ENCODE peak calls at places on chromosome 11, in eight cellular contexts. E is GM23338; I is CD8-positive, alpha-beta T cell; Y is body of pancreas; N is mammary epithelial cell; S is neural progenitor cell; V is AG04450; G is fibroblast of lung. H is an unnamed sample.

GRCh38 chr11:127564803-127565202 is 564.2 kb upstream of the KIRREL3 start:
- DNase-seq in E (no peak), I (no peak), Y (no peak), N (peak), S (no peak), V (no peak), G (peak), H (no peak)

GRCh38 chr11:86214710-86215109 is 29.8 kb upstream of the EED start:
- DNase-seq in E (no peak), I (no peak), Y (no peak), N (peak), S (no peak), V (no peak), G (no peak), H (peak)

GRCh38 chr11:67997460-67997921 is 6.4 kb downstream of the UNC93B1 start:
- DNase-seq in E (peak), I (no peak), Y (no peak), N (no peak), S (no peak), V (no peak), G (no peak), H (no peak)

GRCh38 chr11:103294516-103294915 is 185.3 kb downstream of the DYNC2H1 start:
- DNase-seq in E (no peak), I (no peak), Y (no peak), N (peak), S (no peak), V (no peak), G (no peak), H (no peak)

GRCh38 chr11:71436861-71437260 is 11.3 kb downstream of the DHCR7 start:
- DNase-seq in E (no peak), I (no peak), Y (no peak), N (no peak), S (no peak), V (no peak), G (no peak), H (no peak)

GRCh38 chr11:63670738-63671321 is 346 bp downstream of the ATL3 start:
- DNase-seq in E (peak), I (peak), Y (peak), N (peak), S (peak), V (no peak), G (peak), H (no peak)

GRCh38 chr11:3166268-3167142 is 1.4 kb upstream of the OSBPL5 start:
- DNase-seq in E (no peak), I (no peak), Y (peak), N (no peak), S (peak), V (no peak), G (no peak), H (no peak)

GRCh38 chr11:93822359-93822758 is 28.1 kb downstream of the VSTM5 start:
- DNase-seq in E (no peak), I (no peak), Y (no peak), N (peak), S (no peak), V (no peak), G (no peak), H (no peak)

GRCh38 chr11:80929406-80929805 is 1488.6 kb upstream of the TENM4 start:
- DNase-seq in E (no peak), I (no peak), Y (no peak), N (no peak), S (no peak), V (no peak), G (no peak), H (no peak)

GRCh38 chr11:12950681-12951080 is 58.4 kb upstream of the RASSF10 start:
- DNase-seq in E (no peak), I (no peak), Y (no peak), N (no peak), S (no peak), V (no peak), G (no peak), H (no peak)

GRCh38 chr11:68002943-68003845 is 703 bp downstream of the UNC93B1 start:
- DNase-seq in E (peak), I (peak), Y (peak), N (peak), S (peak), V (no peak), G (no peak), H (no peak)

GRCh38 chr11:132576706-132577105 is 955.6 kb downstream of the OPCML start:
- DNase-seq in E (peak), I (no peak), Y (no peak), N (peak), S (peak), V (peak), G (peak), H (no peak)

GRCh38 chr11:70647188-70648166 is 249.1 kb downstream of the CTTN start:
- DNase-seq in E (peak), I (no peak), Y (no peak), N (no peak), S (no peak), V (no peak), G (no peak), H (no peak)

GRCh38 chr11:11512929-11513328 is 108.9 kb downstream of the GALNT18 start:
- DNase-seq in E (no peak), I (no peak), Y (no peak), N (no peak), S (no peak), V (no peak), G (no peak), H (no peak)

GRCh38 chr11:74870485-74870884 is 78.4 kb downstream of the XRRA1 start:
- DNase-seq in E (peak), I (no peak), Y (no peak), N (peak), S (peak), V (peak), G (peak), H (no peak)

GRCh38 chr11:78742430-78742829 is 167.8 kb upstream of the NARS2 start:
- DNase-seq in E (no peak), I (no peak), Y (peak), N (peak), S (no peak), V (no peak), G (peak), H (no peak)

GRCh38 chr11:82174610-82175009 is 559.1 kb downstream of the FAM181B start:
- DNase-seq in E (peak), I (no peak), Y (no peak), N (no peak), S (peak), V (no peak), G (no peak), H (no peak)
- TF ChIP-seq CTCF in E (peak), I (no peak), Y (no peak), N (peak), S (peak), V (peak), G (no peak), H (peak)

DNA sequence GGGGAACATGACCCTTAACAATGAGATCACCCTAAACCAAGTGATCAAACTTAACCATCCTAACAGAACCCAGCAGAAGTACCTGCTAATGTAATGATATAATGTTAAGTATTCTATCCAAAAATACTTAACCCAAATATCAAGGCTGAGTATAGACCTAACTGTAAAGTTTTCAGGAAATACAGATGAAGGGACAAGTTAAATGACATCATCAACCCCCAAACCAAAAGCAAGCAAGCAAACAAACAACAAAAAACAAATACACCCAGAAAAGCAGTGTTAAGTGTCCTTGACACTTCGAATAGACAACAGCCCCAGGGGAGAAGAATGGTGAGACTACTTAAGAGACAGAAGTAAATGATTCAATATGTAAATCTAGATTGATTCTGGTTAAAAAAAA is 2.7 kb downstream of the CSTF3 start:
- DNase-seq in E (no peak), I (no peak), Y (no peak), N (no peak), S (no peak), V (no peak), G (no peak), H (no peak)
- H3K4me3 ChIP-seq in E (peak), I (no peak), Y (no peak), N (peak), S (peak), V (peak), G (peak), H (no peak)

DNA sequence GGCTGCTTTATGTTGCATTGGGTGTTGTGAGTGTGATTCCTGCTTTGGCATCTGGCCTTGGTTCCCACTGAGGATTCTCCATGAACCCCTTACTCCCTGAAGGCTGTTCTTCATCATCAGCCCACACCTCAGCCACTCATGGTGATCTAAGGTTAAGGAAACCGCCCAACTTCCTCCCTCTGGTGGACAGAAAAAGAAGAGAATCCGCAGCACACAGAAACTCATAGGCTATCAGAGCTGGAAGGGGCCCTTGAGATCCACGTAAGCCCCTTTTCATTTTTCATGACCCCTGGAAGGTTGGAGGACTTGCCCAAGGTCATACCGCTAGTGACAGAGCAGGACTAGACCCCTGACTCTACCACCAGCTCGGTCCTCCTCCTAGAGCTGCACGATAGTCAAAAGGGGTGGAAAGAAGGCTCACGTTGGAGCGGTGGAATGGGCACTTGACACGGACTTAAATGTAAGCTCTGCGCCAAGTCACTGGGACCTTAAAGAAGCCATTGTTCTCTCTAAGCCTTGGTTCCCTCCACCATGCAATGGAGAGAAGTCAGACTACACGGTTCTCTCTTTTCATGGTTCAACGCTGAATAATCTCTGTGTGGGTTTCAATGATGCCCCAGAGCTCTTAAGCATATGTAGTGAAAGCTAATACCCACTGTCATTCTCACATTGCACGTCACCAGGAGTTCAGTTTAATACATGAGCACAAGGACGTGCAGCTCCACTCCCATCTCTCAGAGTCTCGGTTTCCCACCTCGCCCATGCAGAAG is 83.6 kb upstream of the CRTAM start:
- DNase-seq in E (peak), I (peak), Y (no peak), N (no peak), S (peak), V (no peak), G (no peak), H (no peak)
- TF ChIP-seq CTCF in E (peak), I (peak), Y (peak), N (peak), S (peak), V (peak), G (peak), H (peak)

GRCh38 chr11:32830413-32830738 is 649 bp downstream of the PRRG4 start:
- DNase-seq in E (peak), I (no peak), Y (peak), N (peak), S (no peak), V (no peak), G (no peak), H (no peak)
- H3K4me3 ChIP-seq in E (peak), I (no peak), Y (peak), N (peak), S (peak), V (no peak), G (peak), H (peak)

GRCh38 chr11:95915051-95915450 is 8.9 kb downstream of the MTMR2 start:
- DNase-seq in E (no peak), I (no peak), Y (no peak), N (no peak), S (no peak), V (no peak), G (peak), H (no peak)
- TF ChIP-seq CTCF in E (no peak), I (no peak), Y (no peak), N (no peak), S (no peak), V (no peak), G (no peak), H (no peak)

GRCh38 chr11:34242037-34242625 is 115.7 kb downstream of the ABTB2 start:
- DNase-seq in E (no peak), I (no peak), Y (no peak), N (peak), S (no peak), V (no peak), G (peak), H (no peak)

GRCh38 chr11:34249439-34250073 is 108.3 kb downstream of the ABTB2 start:
- DNase-seq in E (no peak), I (no peak), Y (no peak), N (no peak), S (no peak), V (no peak), G (no peak), H (no peak)

GRCh38 chr11:34243620-34244493 is 114.0 kb downstream of the ABTB2 start:
- DNase-seq in E (no peak), I (no peak), Y (peak), N (peak), S (no peak), V (no peak), G (peak), H (peak)

GRCh38 chr11:34240150-34240494 is 117.7 kb downstream of the ABTB2 start:
- DNase-seq in E (no peak), I (no peak), Y (no peak), N (no peak), S (no peak), V (no peak), G (peak), H (no peak)

DNA sequence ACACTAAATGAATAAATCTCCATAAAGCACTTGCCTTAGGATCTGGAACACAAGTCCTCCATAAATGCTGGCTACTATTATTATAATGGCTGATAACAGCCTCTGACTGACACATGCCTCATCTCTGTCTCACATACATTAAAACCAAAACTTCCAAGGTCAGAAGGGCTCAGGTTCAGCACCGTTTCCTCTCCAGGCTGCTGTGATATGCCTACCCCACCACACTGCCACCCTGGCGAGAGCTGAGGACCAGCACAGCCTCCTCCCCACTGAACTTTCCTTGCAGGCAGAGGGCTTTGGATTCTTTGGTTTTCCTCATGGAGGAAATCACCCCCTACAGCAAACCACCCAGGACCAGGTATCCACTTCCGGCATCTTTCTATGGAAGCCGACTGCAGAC is 112.8 kb downstream of the ABTB2 start:
- DNase-seq in E (no peak), I (no peak), Y (no peak), N (no peak), S (no peak), V (no peak), G (no peak), H (no peak)
- H3K4me3 ChIP-seq in E (no peak), I (no peak), Y (no peak), N (no peak), S (no peak), V (no peak), G (no peak), H (no peak)

DNA sequence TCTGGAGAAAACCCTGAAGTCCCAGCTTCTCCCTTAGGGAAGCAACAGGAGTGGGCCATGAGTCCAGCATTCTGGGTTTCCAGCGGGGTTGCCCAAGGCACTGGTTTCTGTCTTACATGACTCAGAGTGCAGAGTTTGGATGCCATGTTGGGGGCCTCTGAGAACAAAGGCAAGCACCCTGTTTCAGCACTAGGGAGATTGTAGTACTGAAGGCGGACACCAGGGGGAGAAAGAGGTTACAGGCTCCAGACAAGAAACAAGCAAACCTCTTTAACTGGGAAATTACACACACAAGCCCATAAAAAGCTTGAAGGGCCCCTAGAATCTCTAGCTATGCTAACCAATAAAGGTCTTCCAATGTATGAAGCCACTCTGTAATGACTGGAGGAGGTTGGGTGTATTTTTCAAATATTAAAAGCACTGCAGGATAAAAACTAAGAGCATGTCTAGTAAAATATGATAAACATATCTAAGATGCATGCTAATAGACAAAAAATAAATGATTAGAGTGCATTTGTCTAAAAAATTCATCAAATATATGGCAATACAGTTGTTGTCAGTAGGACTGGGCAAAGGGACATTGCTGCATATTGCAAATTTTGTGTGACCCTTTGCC is 7.1 kb downstream of the MS4A6E start:
- DNase-seq in E (peak), I (peak), Y (peak), N (peak), S (peak), V (no peak), G (peak), H (no peak)
- TF ChIP-seq CTCF in E (peak), I (peak), Y (peak), N (peak), S (peak), V (peak), G (peak), H (peak)

DNA sequence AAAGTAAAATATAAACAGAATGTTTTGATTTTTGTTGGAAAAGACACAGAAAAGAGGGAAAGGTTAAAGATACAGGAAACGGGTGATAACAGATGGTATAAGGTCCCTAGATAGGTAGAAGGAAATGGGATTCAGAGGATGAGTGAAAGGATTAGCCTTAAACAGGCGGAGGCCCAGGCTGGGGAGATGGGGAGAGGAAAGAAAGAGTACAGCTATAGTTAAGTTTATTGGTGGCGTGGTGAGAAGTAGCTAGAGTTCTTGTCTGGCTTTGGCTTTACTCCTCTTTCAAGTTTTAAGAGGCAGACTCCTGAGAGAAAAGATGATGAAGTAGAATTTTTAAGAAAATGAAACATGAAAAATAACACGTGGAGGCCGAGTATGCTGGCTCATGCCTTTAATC is 13.7 kb downstream of the ZBTB44 start:
- DNase-seq in E (peak), I (no peak), Y (no peak), N (no peak), S (no peak), V (no peak), G (no peak), H (no peak)
- H3K4me3 ChIP-seq in E (no peak), I (no peak), Y (no peak), N (no peak), S (no peak), V (no peak), G (no peak), H (no peak)

H was measured in GM12864.